ENCODE peak calls at places on chromosomes 13 and 19, in four cellular contexts. G, F, Y and N are unnamed samples. For H3K4me1, the result is how much of the 10 kb centered on the place peaks cover.

GRCh38 chr19:4970558-4971423 is 1.9 kb downstream of the KDM4B start:
- DNase-seq in Y (peak), F (peak), G (no peak), N (no peak)

GRCh38 chr19:46206176-46206575 is 23.4 kb upstream of the IGFL1 start:
- DNase-seq in G (no peak), F (no peak), Y (no peak), N (no peak)

GRCh38 chr13:51995677-51996551 is 15.3 kb downstream of the ATP7B start:
- DNase-seq in G (no peak), Y (peak), F (peak), N (no peak)

GRCh38 chr13:114071991-114072390 is 60.4 kb downstream of the RASA3 start:
- DNase-seq in G (no peak), F (peak), Y (no peak), N (no peak)

GRCh38 chr19:57786286-57786685 is 16.8 kb downstream of the ZNF586 start:
- DNase-seq in Y (no peak), F (no peak), G (no peak), N (no peak)

GRCh38 chr13:83498486-83499190 is 383.6 kb downstream of the SLITRK1 start:
- DNase-seq in G (no peak), Y (no peak), F (no peak), N (peak)

GRCh38 chr13:35472308-35473008 is 4.0 kb downstream of the MAB21L1 start:
- DNase-seq in G (no peak), Y (no peak), F (no peak), N (no peak)

GRCh38 chr13:60214213-60215079 is 50.7 kb upstream of the DIAPH3 start:
- DNase-seq in F (no peak), G (no peak), Y (no peak), N (no peak)

GRCh38 chr13:29693297-29693945 is 97.9 kb upstream of the SLC7A1 start:
- DNase-seq in Y (no peak), F (no peak), G (no peak), N (no peak)

GRCh38 chr13:95858286-95859075 is 181.5 kb downstream of the DNAJC3 start:
- DNase-seq in F (peak), G (no peak), Y (no peak), N (peak)

GRCh38 chr19:4208385-4209094 is 20.8 kb upstream of the EBI3 start:
- DNase-seq in F (no peak), Y (no peak), G (no peak), N (peak)

GRCh38 chr13:112723771-112724170 is 33.9 kb downstream of the ATP11A start:
- DNase-seq in F (no peak), G (no peak), Y (no peak), N (no peak)

GRCh38 chr19:49911381-49912145 is 14.9 kb upstream of the IL4I1 start:
- DNase-seq in F (peak), Y (no peak), G (peak), N (peak)

GRCh38 chr19:18856385-18857126 is 24.8 kb downstream of the UPF1 start:
- DNase-seq in F (no peak), Y (no peak), G (no peak), N (no peak)

GRCh38 chr13:24613755-24614154 is 66.5 kb upstream of the ATP12A start:
- DNase-seq in F (no peak), Y (no peak), G (no peak), N (no peak)

GRCh38 chr13:53848546-53848945 is 819.9 kb downstream of the OLFM4 start:
- DNase-seq in G (no peak), F (no peak), Y (no peak), N (no peak)

GRCh38 chr19:48393559-48394330 is at the start of gene GRIN2D:
- DNase-seq in G (no peak), Y (peak), F (peak), N (peak)

GRCh38 chr19:8820234-8820633 is 11.9 kb downstream of the ZNF558 start:
- DNase-seq in G (no peak), F (no peak), Y (no peak), N (no peak)

GRCh38 chr13:44322928-44323327 is 50.7 kb upstream of the SERP2 start:
- DNase-seq in Y (no peak), F (no peak), G (no peak), N (no peak)

GRCh38 chr13:77674802-77675201 is 22.7 kb upstream of the SLAIN1 start:
- DNase-seq in Y (no peak), G (no peak), F (no peak), N (no peak)

GRCh38 chr19:49795615-49796014 is 17.5 kb downstream of the FUZ start:
- DNase-seq in Y (no peak), F (no peak), G (no peak), N (no peak)

GRCh38 chr13:94249512-94249911 is 230.0 kb downstream of the DCT start:
- DNase-seq in G (no peak), Y (no peak), F (no peak), N (peak)

GRCh38 chr19:12784871-12785430 is 6.3 kb upstream of the JUNB start:
- DNase-seq in Y (no peak), F (no peak), G (no peak), N (peak)

GRCh38 chr19:6033744-6034264 is 55.9 kb upstream of the RANBP3 start:
- DNase-seq in F (no peak), Y (no peak), G (no peak), N (no peak)

GRCh38 chr13:110283661-110284516 is 23.1 kb downstream of the COL4A1 start:
- DNase-seq in F (no peak), G (no peak), Y (no peak), N (peak)
- H3K4me1 ChIP-seq in F (under half), G (under half), Y (under half), N (under half)

DNA sequence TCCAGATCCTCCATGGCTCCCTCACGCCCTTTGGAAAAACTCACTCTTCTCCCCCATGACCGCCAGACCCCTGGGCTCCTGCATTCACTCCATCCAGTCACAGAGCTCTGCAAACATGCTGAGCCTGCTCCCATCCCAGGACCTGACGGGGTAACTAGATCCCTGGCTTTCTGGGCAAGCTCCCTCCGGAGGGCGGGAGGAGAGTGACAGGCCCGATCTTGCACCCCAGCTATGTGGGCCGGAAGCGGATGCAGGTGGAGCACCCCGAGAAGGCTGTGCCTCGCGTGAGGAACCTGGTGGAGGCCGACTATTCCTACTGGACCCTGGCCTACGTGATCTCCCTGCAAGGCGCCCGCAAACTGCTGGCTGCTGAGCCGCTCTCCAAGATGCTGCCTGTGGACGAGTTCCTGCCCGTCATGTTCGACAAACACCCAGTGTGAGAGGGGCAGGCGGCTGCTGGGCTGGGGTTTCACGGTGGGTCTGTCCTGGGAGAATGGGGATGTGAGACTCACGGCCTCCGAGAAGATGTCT is 25.1 kb downstream of the COLGALT1 start:
- DNase-seq in Y (no peak), G (no peak), F (no peak), N (no peak)
- TF ChIP-seq FOS in Y (no peak), G (no peak), F (no peak), N (no peak)

DNA sequence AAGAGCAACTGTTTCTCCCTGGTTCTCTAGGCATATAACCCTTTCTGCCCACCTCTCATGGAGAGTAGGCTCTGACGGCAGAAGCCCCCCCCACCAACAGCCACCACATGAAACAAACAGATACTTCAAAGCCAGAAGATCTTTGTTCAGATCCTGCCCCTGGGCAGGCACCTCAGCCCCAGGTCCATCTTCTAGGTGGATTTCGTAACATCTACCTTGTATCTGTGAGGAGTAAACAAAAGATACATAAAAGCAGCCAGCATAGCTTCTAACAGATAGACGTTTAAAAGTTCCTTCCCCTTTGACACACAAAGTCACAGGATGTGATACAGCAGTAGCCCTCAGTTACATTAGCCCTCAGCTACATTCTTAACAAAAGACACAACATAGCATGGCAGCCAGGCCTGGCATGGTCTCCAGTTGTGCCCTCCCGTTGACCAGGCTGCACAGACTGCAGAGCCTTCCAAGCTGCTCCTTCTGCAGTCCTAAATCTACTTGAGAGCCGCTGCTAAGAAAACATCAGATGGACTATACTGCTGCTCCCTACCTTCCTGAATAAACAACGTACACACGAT is 35.4 kb downstream of the BRD4 start:
- DNase-seq in G (no peak), F (no peak), Y (no peak), N (no peak)
- H3K4me1 ChIP-seq in G (under half), F (under half), Y (half or more), N (half or more)

DNA sequence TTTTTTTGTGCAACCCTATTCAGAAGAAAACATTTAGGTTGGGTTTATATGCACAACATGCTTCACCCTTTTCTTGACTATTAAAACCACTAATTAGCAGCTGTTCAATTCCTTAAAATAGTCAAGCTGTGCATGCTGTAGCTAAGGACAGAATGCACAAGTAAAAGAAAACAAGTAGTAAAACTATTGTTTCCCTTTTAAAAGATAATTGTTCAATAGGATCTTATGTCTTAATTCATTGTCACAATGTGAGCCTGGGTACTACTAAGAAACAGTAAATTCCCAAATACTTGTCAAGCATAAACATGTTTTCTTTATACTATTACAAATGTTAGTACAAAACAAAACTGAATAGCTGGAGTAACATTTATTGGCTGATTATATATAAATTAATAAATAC is 32.6 kb upstream of the MIR17HG start:
- DNase-seq in F (no peak), Y (no peak), G (no peak), N (no peak)
- TF ChIP-seq FOS in F (no peak), Y (no peak), G (no peak), N (no peak)

GRCh38 chr13:98222081-98222554 is 45.0 kb upstream of the RNF113B start:
- DNase-seq in G (no peak), Y (no peak), F (peak), N (peak)

GRCh38 chr13:98219685-98220084 is 42.6 kb upstream of the RNF113B start:
- DNase-seq in G (no peak), F (no peak), Y (no peak), N (no peak)

GRCh38 chr13:98221234-98221633 is 44.2 kb upstream of the RNF113B start:
- DNase-seq in F (no peak), Y (no peak), G (no peak), N (no peak)

GRCh38 chr13:98222816-98223215 is 45.7 kb upstream of the RNF113B start:
- DNase-seq in Y (peak), G (no peak), F (no peak), N (no peak)

GRCh38 chr13:98220188-98220765 is 43.2 kb upstream of the RNF113B start:
- DNase-seq in Y (no peak), G (no peak), F (no peak), N (no peak)
- H3K4me1 ChIP-seq in Y (under half), G (under half), F (under half), N (under half)

GRCh38 chr19:55489711-55490477 is 1.7 kb downstream of the SSC5D start:
- DNase-seq in F (no peak), G (no peak), Y (no peak), N (no peak)
- TF ChIP-seq FOS in F (no peak), G (no peak), Y (no peak), N (no peak)

GRCh38 chr13:75407998-75408397 is 74.0 kb downstream of the TBC1D4 start:
- DNase-seq in F (no peak), Y (no peak), G (no peak), N (no peak)

GRCh38 chr13:75411924-75412537 is 69.9 kb downstream of the TBC1D4 start:
- DNase-seq in G (no peak), F (no peak), Y (no peak), N (no peak)

GRCh38 chr13:75407473-75407872 is 74.5 kb downstream of the TBC1D4 start:
- DNase-seq in G (no peak), Y (no peak), F (no peak), N (no peak)

GRCh38 chr13:75414036-75414827 is 67.7 kb downstream of the TBC1D4 start:
- DNase-seq in G (no peak), F (no peak), Y (no peak), N (no peak)

DNA sequence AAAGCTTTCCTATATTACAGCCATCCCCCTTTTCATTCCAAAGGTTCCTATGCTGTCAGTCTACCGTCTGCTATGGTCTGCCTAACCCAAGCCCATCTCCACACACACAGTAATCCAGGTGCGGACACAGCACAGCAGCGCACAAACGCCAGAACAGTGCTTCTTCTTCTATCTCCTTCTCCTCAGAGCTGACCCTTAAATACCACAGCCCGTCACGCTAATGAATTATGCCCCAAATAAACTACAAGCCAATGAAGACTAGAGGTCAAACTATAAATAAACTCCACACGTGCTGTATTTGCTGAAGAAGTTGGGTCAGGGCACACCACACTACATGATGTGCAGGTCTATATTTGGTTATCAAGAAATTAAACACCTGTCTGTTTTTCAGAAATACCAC is 71.8 kb downstream of the TBC1D4 start:
- DNase-seq in G (no peak), F (no peak), Y (no peak), N (no peak)
- H3K4me1 ChIP-seq in G (under half), F (under half), Y (under half), N (under half)